ENCODE peak calls at places on chromosomes 1 and 21, in five cellular contexts. U is A673, Q is fibroblast of the aortic adventitia, S is esophagus squamous epithelium, M is esophagus muscularis mucosa. V is an unnamed sample.
A peak's percentile ranks its signal among the peaks of the same experiment; 100 is the strongest.

GRCh38 chr1:240575976-240576666 is 35.8 kb downstream of the GREM2 start:
- DNase-seq in U (peak; percentile 35), Q (peak; percentile 63), S (no peak), M (no peak), V (peak; percentile 41)

GRCh38 chr1:110600716-110601115 is 5.4 kb downstream of the KCNA2 start:
- DNase-seq in S (no peak), M (no peak), Q (no peak), U (no peak), V (no peak)

GRCh38 chr21:45584786-45585185 is 42.5 kb upstream of the SLC19A1 start:
- DNase-seq in S (no peak), M (no peak), U (no peak), Q (no peak), V (no peak)

GRCh38 chr1:204834329-204834728 is 36.3 kb upstream of the NFASC start:
- DNase-seq in Q (no peak), U (no peak), S (no peak), M (no peak), V (no peak)

GRCh38 chr1:15090373-15090772 is 63.2 kb upstream of the TMEM51 start:
- DNase-seq in S (no peak), M (no peak), U (no peak), Q (no peak), V (no peak)

GRCh38 chr21:45326169-45326833 is 38.6 kb upstream of the POFUT2 start:
- DNase-seq in S (no peak), Q (no peak), U (peak; percentile 41), M (no peak), V (no peak)

GRCh38 chr1:184296466-184297243 is 90.2 kb upstream of the C1orf21 start:
- DNase-seq in S (no peak), Q (peak; percentile 100), U (peak; percentile 98), M (no peak), V (peak; percentile 96)

GRCh38 chr1:100387644-100388350 is 35.5 kb downstream of the CDC14A start:
- DNase-seq in U (no peak), S (no peak), M (no peak), Q (peak; percentile 21), V (peak; percentile 24)

GRCh38 chr1:72845342-72845741 is 563.0 kb upstream of the NEGR1 start:
- DNase-seq in Q (peak; percentile 8), S (no peak), M (no peak), U (peak; percentile 49), V (peak; percentile 7)

GRCh38 chr1:30966690-30967369 is 58.3 kb upstream of the SDC3 start:
- DNase-seq in M (no peak), S (no peak), U (peak; percentile 74), Q (peak; percentile 82), V (peak; percentile 90)

GRCh38 chr21:38811257-38811656 is 5.5 kb downstream of the ETS2 start:
- DNase-seq in Q (peak; percentile 88), M (no peak), U (peak; percentile 18), S (no peak), V (peak; percentile 68)

GRCh38 chr1:212753766-212754165 is 37.8 kb downstream of the NSL1 start:
- DNase-seq in Q (no peak), M (no peak), U (no peak), S (no peak), V (no peak)

DNA sequence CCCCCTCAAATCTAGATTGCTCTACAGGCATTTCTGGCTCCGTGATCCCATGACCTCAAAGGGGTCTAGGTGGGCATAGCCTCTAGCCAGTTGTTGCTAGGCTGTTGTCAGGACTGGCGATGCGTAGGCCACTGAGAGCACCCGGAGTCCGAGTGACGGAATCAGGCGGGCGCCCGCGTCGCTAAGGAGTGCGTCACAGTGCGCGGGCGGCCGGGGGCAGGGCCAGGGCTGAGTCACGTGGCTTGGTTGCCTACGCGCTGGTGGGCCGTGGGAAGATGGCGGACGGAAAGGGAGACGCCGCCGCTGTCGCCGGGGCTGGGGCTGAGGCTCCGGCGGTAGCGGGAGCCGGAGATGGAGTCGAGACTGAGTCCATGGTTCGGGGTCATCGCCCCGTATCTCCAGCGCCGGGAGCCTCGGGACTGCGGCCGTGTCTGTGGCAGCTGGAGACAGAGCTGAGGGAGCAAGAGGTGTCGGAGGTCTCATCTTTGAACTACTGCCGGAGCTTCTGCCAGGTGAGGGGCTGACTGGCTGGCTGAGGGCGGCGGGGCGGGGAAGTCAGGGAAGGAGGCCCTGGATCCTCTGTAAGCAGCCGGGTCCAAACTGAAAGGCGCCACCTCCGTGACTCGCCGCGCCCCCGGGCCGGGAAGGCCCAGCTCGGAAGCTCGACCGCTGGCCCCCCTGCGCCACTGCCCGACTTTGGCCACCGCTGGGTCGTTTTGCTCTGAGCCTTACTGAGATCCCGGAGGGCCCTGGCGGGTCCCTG is at the start of gene RLF:
- DNase-seq in U (peak; percentile 96), M (peak; percentile 99), Q (peak; percentile 91), S (peak; percentile 83), V (peak; percentile 96)
- TF ChIP-seq CTCF in U (no peak), M (no peak), Q (no peak), S (no peak), V (no peak)

GRCh38 chr1:65310078-65310587 is 790 bp downstream of the DNAJC6 start:
- DNase-seq in Q (no peak), U (no peak), M (peak; percentile 8), S (no peak), V (no peak)
- H3K4me3 ChIP-seq in Q (no peak overlapping the region), U (peak overlapping the region; percentile 32), M (peak overlapping the region; percentile 51), S (peak overlapping the region; percentile 43), V (peak overlapping the region; percentile 24)

GRCh38 chr1:116556289-116557006 is 14.4 kb downstream of the CD58 start:
- DNase-seq in S (no peak), Q (peak; percentile 97), U (peak; percentile 52), M (peak; percentile 89), V (peak; percentile 74)
- TF ChIP-seq CTCF in S (no peak), Q (no peak), U (no peak), M (no peak), V (no peak)

GRCh38 chr1:225368036-225368552 is 59.7 kb downstream of the LBR start:
- DNase-seq in M (no peak), S (no peak), U (no peak), Q (no peak), V (no peak)
- H3K4me3 ChIP-seq in M (no peak overlapping the region), S (no peak overlapping the region), U (no peak overlapping the region), Q (no peak overlapping the region), V (no peak overlapping the region)

GRCh38 chr1:224700915-224701531 is 84.9 kb downstream of the CNIH3 start:
- DNase-seq in U (peak; percentile 67), M (no peak), Q (peak; percentile 44), S (no peak), V (peak; percentile 41)
- TF ChIP-seq CTCF in U (peak; percentile 70), M (no peak), Q (peak; percentile 53), S (no peak), V (peak; percentile 67)

V was measured in choroid plexus epithelial cell.